ENCODE peak calls at places on chromosomes 6 and 20, in six cellular contexts. G is fibroblast of pulmonary artery, R is progenitor cell of endocrine pancreas, D is fibroblast of the aortic adventitia, S is MM.1S, Y is AG04449. E is an unnamed sample.
A peak's percentile ranks its signal among the peaks of the same experiment; 100 is the strongest.

GRCh38 chr6:62283828-62284411 is 2.1 kb downstream of the KHDRBS2 start:
- DNase-seq in G (peak; percentile 24), R (peak; percentile 9), D (peak; percentile 6), S (peak; percentile 36), Y (no peak), E (no peak)

GRCh38 chr6:101534386-101534785 is 140.9 kb downstream of the GRIK2 start:
- DNase-seq in G (peak; percentile 32), R (no peak), D (peak; percentile 45), S (no peak), Y (peak; percentile 53), E (no peak)

GRCh38 chr6:122997541-122998150 is 1.6 kb downstream of the CLVS2 start:
- DNase-seq in G (no peak), R (no peak), D (no peak), S (no peak), Y (no peak), E (no peak)

GRCh38 chr6:33566182-33567084 is 13.6 kb downstream of the BAK1 start:
- DNase-seq in G (no peak), R (no peak), D (peak; percentile 35), S (no peak), Y (no peak), E (no peak)

GRCh38 chr20:45905505-45906079 is 6.4 kb downstream of the PLTP start:
- DNase-seq in G (peak; percentile 57), R (no peak), D (peak; percentile 75), S (no peak), Y (peak; percentile 34), E (no peak)

GRCh38 chr20:2763186-2763585 is 37.2 kb downstream of the CPXM1 start:
- DNase-seq in G (no peak), R (no peak), D (no peak), S (no peak), Y (no peak), E (no peak)

GRCh38 chr20:50868509-50869495 is 62.4 kb downstream of the ADNP start:
- DNase-seq in G (no peak), R (no peak), D (no peak), S (no peak), Y (no peak), E (peak; percentile 22)

GRCh38 chr20:32357869-32358631 is at the start of gene ASXL1:
- DNase-seq in G (peak; percentile 98), R (peak; percentile 100), D (peak; percentile 95), S (peak; percentile 92), Y (peak; percentile 71), E (peak; percentile 92)

GRCh38 chr6:51738614-51739013 is 348.8 kb downstream of the PKHD1 start:
- DNase-seq in G (no peak), R (no peak), D (no peak), S (no peak), Y (no peak), E (no peak)

GRCh38 chr6:14059791-14060436 is 57.7 kb upstream of the CD83 start:
- DNase-seq in G (no peak), R (no peak), D (no peak), S (no peak), Y (no peak), E (no peak)

GRCh38 chr6:5335020-5335419 is 73.7 kb downstream of the FARS2 start:
- DNase-seq in G (no peak), R (no peak), D (no peak), S (no peak), Y (no peak), E (peak; percentile 32)

GRCh38 chr20:845226-845868 is 11.8 kb downstream of the FAM110A start:
- DNase-seq in G (no peak), R (no peak), D (no peak), S (no peak), Y (no peak), E (no peak)

GRCh38 chr6:143097224-143097795 is 36.6 kb downstream of the AIG1 start:
- DNase-seq in G (no peak), R (no peak), D (no peak), S (peak; percentile 61), Y (no peak), E (no peak)

DNA sequence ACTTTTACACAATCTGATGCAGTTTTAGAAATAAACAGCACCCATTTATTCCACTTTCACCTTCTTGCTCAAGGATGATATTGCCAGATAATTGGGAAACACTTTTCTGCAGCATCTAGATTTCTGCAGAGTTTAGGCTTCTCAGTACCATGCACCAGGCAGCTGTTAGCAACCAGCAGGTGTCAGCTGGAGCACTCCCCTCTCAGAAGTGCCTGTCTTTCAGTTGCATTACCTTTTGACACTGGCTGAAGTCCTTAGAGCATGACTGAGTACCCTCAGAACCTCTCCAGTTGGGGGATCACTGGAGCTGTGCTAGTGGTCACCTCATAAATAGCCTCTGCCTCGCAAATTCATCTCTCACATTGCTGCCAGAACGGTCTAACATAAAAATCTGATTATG is 91.2 kb downstream of the DNAH8 start:
- DNase-seq in G (no peak), R (no peak), D (no peak), S (peak; percentile 32), Y (no peak), E (no peak)
- TF ChIP-seq CTCF in G (no peak), R (no peak), D (no peak), S (peak; percentile 15), Y (no peak), E (no peak)

DNA sequence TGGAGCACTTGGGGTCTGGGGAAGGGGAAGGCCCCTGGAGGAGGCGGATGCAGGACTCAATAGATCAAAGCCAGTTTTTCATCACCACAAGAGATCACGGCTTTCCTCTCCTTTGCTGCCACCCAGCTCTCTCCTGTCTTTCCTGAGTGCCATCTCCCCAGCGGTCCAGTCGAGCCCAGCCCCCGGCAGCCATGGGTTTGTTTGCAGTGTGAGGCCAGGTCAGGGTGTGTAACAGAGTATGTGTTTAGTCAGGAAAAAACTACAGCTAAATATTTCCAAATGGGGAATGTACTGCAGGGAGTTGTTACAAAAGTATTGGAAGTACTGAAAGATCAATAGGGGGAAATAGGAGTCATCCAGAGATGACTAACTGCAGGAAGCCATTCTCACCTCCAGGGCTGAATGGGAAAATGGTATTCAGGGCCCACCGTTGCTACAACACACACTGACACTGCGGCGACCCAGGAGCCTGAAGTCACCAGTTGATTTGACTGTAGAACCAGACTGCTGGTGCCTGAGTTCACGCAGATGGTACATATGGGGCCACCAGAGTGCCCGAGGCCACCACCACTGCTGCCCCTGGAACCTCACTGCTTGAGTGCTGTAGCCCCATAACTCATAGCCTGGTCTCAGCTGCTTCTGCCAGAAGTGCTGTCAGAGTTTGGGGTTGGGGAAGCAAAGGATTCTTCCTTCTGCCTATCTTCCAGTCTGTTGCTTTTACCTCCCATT is 23.6 kb upstream of the FANCE start:
- DNase-seq in G (no peak), R (no peak), D (no peak), S (no peak), Y (no peak), E (no peak)
- TF ChIP-seq CTCF in G (no peak), R (no peak), D (no peak), S (no peak), Y (no peak), E (no peak)

GRCh38 chr6:88223298-88223697 is 57.2 kb upstream of the CNR1 start:
- DNase-seq in G (no peak), R (no peak), D (no peak), S (no peak), Y (no peak), E (no peak)
- TF ChIP-seq CTCF in G (no peak), R (no peak), D (no peak), S (no peak), Y (no peak), E (no peak)

GRCh38 chr6:15796130-15796766 is 133.4 kb upstream of the DTNBP1 start:
- DNase-seq in G (no peak), R (no peak), D (no peak), S (no peak), Y (no peak), E (no peak)

GRCh38 chr6:15792842-15793241 is 130.0 kb upstream of the DTNBP1 start:
- DNase-seq in G (no peak), R (no peak), D (no peak), S (no peak), Y (no peak), E (no peak)

GRCh38 chr6:15793288-15793687 is 130.5 kb upstream of the DTNBP1 start:
- DNase-seq in G (peak; percentile 35), R (no peak), D (peak; percentile 16), S (no peak), Y (peak; percentile 9), E (no peak)

GRCh38 chr6:15793826-15794225 is 131.0 kb upstream of the DTNBP1 start:
- DNase-seq in G (no peak), R (no peak), D (no peak), S (no peak), Y (no peak), E (no peak)

DNA sequence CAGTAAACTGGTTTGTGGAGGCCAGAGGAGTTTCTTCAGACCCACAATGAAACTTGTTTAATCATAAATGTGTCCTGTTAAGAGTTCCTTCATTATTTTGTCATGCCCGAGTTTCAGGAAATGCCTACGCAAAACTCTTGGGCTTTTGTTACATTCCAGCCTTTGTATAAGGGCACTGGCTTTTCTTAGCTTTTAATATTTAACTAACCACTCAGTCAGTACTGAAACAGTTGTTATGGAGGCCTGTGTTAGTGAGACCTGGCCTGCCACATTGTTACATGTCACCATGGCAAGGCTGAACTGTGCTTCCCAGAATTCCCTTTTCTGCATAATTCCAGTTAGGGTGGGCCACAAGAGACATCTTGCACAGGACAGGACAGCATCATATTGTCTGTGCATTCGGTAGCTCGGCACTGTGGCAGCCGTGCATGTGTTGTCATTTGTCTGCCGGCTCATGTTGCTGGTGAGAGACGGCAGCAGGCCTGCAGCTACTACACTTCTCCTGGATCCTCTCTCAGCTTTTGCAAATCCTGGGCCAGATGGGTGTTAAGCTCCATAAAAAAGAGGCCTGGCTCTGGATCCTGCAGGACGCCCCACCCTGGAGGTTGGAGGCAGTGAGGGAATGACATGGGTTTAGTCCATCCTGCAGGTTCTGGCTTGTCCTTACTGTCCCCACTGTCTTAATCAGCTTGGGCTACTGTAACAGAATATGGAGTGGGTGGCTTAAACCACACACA is 128.7 kb upstream of the DTNBP1 start:
- DNase-seq in G (peak; percentile 6), R (no peak), D (no peak), S (no peak), Y (no peak), E (no peak)
- TF ChIP-seq CTCF in G (no peak), R (no peak), D (no peak), S (no peak), Y (no peak), E (no peak)

GRCh38 chr6:145213614-145214013 is 521.7 kb downstream of the EPM2A start:
- DNase-seq in G (no peak), R (no peak), D (no peak), S (peak; percentile 23), Y (no peak), E (peak; percentile 34)

GRCh38 chr6:145212807-145213206 is 522.5 kb downstream of the EPM2A start:
- DNase-seq in G (no peak), R (no peak), D (no peak), S (no peak), Y (no peak), E (no peak)

GRCh38 chr6:145209312-145209711 is 526.0 kb downstream of the EPM2A start:
- DNase-seq in G (no peak), R (no peak), D (no peak), S (no peak), Y (no peak), E (no peak)

DNA sequence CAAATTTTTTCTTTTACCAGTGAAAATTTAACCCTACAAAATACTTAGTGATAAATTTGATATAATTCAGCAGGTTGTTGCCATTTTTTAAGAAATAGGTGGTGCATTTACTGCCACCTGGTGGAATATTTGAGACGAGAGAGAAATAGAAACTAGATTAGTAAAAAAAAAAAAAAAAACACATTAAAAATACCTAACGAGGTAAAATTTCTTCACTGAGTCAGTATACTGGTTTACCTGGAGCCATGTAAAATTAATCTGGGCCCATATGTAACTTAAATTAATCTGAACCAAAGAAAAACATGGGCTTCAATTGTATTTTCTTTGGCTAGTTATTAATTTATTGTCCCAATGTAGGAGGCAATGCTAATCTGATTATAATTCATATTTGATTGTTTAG is 520.8 kb downstream of the EPM2A start:
- DNase-seq in G (peak; percentile 58), R (no peak), D (peak; percentile 63), S (peak; percentile 45), Y (no peak), E (no peak)
- TF ChIP-seq CTCF in G (peak; percentile 53), R (peak; percentile 73), D (peak; percentile 53), S (peak; percentile 40), Y (peak; percentile 14), E (peak; percentile 16)

E was measured in GM13976.